ENCODE peak calls at places on chromosomes 13 and 19, in nine cellular contexts. H is natural killer cell, C is foreskin fibroblast, N is glutamatergic neuron, B is RWPE1, U is lung, T is tibial artery, F is cardiac fibroblast, I is AG09309. R is an unnamed sample.

GRCh38 chr19:51192689-51193088 is 32.2 kb upstream of the CD33 start:
- DNase-seq in H (no peak), C (no peak), N (no peak), B (no peak), U (no peak), T (no peak), F (no peak), I (no peak), R (no peak)

GRCh38 chr13:112641456-112641855 is 48.4 kb upstream of the ATP11A start:
- DNase-seq in H (no peak), C (no peak), N (no peak), B (no peak), U (no peak), T (no peak), F (no peak), I (no peak), R (no peak)

GRCh38 chr19:47436712-47437401 is 17.5 kb upstream of the MEIS3 start:
- DNase-seq in H (peak; percentile 81), C (no peak), N (peak; percentile 91), B (peak; percentile 68), U (peak; percentile 84), T (peak; percentile 63), F (peak; percentile 72), I (no peak), R (no peak)

GRCh38 chr19:10625003-10625761 is at the start of gene SLC44A2:
- DNase-seq in H (no peak), C (peak; percentile 49), N (peak; percentile 64), B (peak; percentile 92), U (peak; percentile 85), T (peak; percentile 65), F (peak; percentile 50), I (no peak), R (no peak)

GRCh38 chr13:38301236-38301635 is 48.4 kb upstream of the UFM1 start:
- DNase-seq in H (no peak), C (no peak), N (no peak), B (no peak), U (no peak), T (no peak), F (no peak), I (no peak), R (no peak)

GRCh38 chr19:920051-920857 is 3.1 kb downstream of the KISS1R start:
- DNase-seq in H (peak; percentile 47), C (no peak), N (no peak), B (no peak), U (no peak), T (no peak), F (no peak), I (no peak), R (no peak)

GRCh38 chr13:107716741-107717140 is 498.6 kb downstream of the LIG4 start:
- DNase-seq in H (no peak), C (no peak), N (no peak), B (no peak), U (no peak), T (no peak), F (no peak), I (no peak), R (no peak)

GRCh38 chr19:49114630-49115363 is 627 bp downstream of the LIN7B start:
- DNase-seq in H (no peak), C (peak; percentile 52), N (peak; percentile 74), B (no peak), U (peak; percentile 64), T (peak; percentile 65), F (peak; percentile 39), I (no peak), R (no peak)

GRCh38 chr19:14440049-14440448 is 6.9 kb downstream of the PKN1 start:
- DNase-seq in H (peak; percentile 72), C (no peak), N (no peak), B (no peak), U (peak; percentile 79), T (peak; percentile 80), F (peak; percentile 10), I (no peak), R (no peak)

GRCh38 chr19:14441041-14441938 is 8.2 kb downstream of the PKN1 start:
- DNase-seq in H (no peak), C (no peak), N (peak; percentile 65), B (no peak), U (no peak), T (no peak), F (no peak), I (no peak), R (no peak)

GRCh38 chr19:14435320-14436050 is 2.4 kb downstream of the PKN1 start:
- DNase-seq in H (no peak), C (no peak), N (no peak), B (no peak), U (no peak), T (no peak), F (no peak), I (no peak), R (no peak)

GRCh38 chr19:14437578-14438140 is 4.6 kb downstream of the PKN1 start:
- DNase-seq in H (no peak), C (no peak), N (no peak), B (no peak), U (no peak), T (no peak), F (peak; percentile 50), I (no peak), R (no peak)

GRCh38 chr19:14439014-14439413 is 5.9 kb downstream of the PKN1 start:
- DNase-seq in H (no peak), C (no peak), N (no peak), B (no peak), U (no peak), T (no peak), F (no peak), I (no peak), R (no peak)
- TF ChIP-seq CTCF in H (no peak), C (no peak), N (no peak), B (no peak), U (no peak), T (no peak), F (no peak), I (no peak), R (no peak)

GRCh38 chr19:18526316-18526715 is 4.4 kb upstream of the ELL start:
- DNase-seq in H (no peak), C (no peak), N (no peak), B (peak; percentile 95), U (no peak), T (no peak), F (no peak), I (no peak), R (no peak)

GRCh38 chr19:18522124-18522861 is 423 bp upstream of the ELL start:
- DNase-seq in H (peak; percentile 100), C (peak; percentile 100), N (peak; percentile 100), B (peak; percentile 99), U (peak; percentile 100), T (peak; percentile 100), F (peak; percentile 100), I (peak; percentile 99), R (peak; percentile 84)

GRCh38 chr19:18520848-18521691 is 800 bp downstream of the ELL start:
- DNase-seq in H (peak; percentile 36), C (no peak), N (peak; percentile 26), B (no peak), U (peak; percentile 53), T (peak; percentile 59), F (no peak), I (no peak), R (no peak)

GRCh38 chr19:18521692-18522123 is at the start of gene ELL:
- DNase-seq in H (no peak), C (no peak), N (no peak), B (no peak), U (no peak), T (no peak), F (no peak), I (no peak), R (no peak)

GRCh38 chr19:18523841-18524240 is 2.0 kb upstream of the ELL start:
- DNase-seq in H (no peak), C (no peak), N (no peak), B (no peak), U (no peak), T (no peak), F (no peak), I (no peak), R (no peak)
- TF ChIP-seq CTCF in H (no peak), C (no peak), N (no peak), B (no peak), U (no peak), T (no peak), F (no peak), I (no peak), R (no peak)

GRCh38 chr13:77918391-77919261 is at the start of gene EDNRB:
- DNase-seq in H (no peak), C (no peak), N (peak; percentile 43), B (peak; percentile 26), U (peak; percentile 67), T (peak; percentile 31), F (peak; percentile 54), I (no peak), R (no peak)
- TF ChIP-seq CTCF in H (no peak), C (no peak), N (no peak), B (no peak), U (no peak), T (no peak), F (peak; percentile 22), I (no peak), R (no peak)

GRCh38 chr13:36509369-36509768 is 77.1 kb downstream of the CCNA1 start:
- DNase-seq in H (no peak), C (no peak), N (no peak), B (no peak), U (no peak), T (no peak), F (no peak), I (no peak), R (no peak)
- TF ChIP-seq CTCF in H (no peak), C (no peak), N (peak; percentile 34), B (no peak), U (no peak), T (no peak), F (peak; percentile 10), I (no peak), R (no peak)

GRCh38 chr19:46068345-46069258 is 27.8 kb upstream of the IGFL4 start:
- DNase-seq in H (no peak), C (peak; percentile 92), N (no peak), B (peak; percentile 94), U (no peak), T (no peak), F (peak; percentile 93), I (peak; percentile 77), R (no peak)

GRCh38 chr19:46069841-46070341 is 29.1 kb upstream of the IGFL4 start:
- DNase-seq in H (no peak), C (peak; percentile 88), N (no peak), B (peak; percentile 81), U (no peak), T (no peak), F (peak; percentile 97), I (peak; percentile 39), R (no peak)

GRCh38 chr19:46060012-46060411 is 19.2 kb upstream of the IGFL4 start:
- DNase-seq in H (no peak), C (no peak), N (no peak), B (no peak), U (no peak), T (no peak), F (no peak), I (no peak), R (no peak)

GRCh38 chr19:46067691-46068090 is 26.9 kb upstream of the IGFL4 start:
- DNase-seq in H (no peak), C (no peak), N (no peak), B (no peak), U (no peak), T (no peak), F (no peak), I (no peak), R (no peak)

GRCh38 chr19:46065486-46065885 is 24.7 kb upstream of the IGFL4 start:
- DNase-seq in H (no peak), C (peak; percentile 61), N (no peak), B (peak; percentile 60), U (no peak), T (no peak), F (peak; percentile 55), I (peak; percentile 31), R (no peak)
- TF ChIP-seq CTCF in H (no peak), C (no peak), N (no peak), B (no peak), U (no peak), T (no peak), F (no peak), I (no peak), R (no peak)